ENCODE peak calls at places on chromosomes 11 and 22, in four cellular contexts. P is HepG2, S is H1, H is GM12878. N is an unnamed sample.

GRCh38 chr22:30422481-30423295 is 2.9 kb upstream of the MTFP1 start:
- DNase-seq in S (peak; percentile 76), H (no peak), P (peak; percentile 81), N (peak; percentile 43)

GRCh38 chr11:15745266-15745665 is 611.1 kb downstream of the SOX6 start:
- DNase-seq in S (no peak), H (no peak), P (no peak), N (no peak)

GRCh38 chr11:57306156-57306876 is 18.4 kb downstream of the TNKS1BP1 start:
- DNase-seq in H (no peak), P (peak; percentile 68), S (no peak), N (no peak)

GRCh38 chr11:8658210-8658968 is 24.1 kb downstream of the TRIM66 start:
- DNase-seq in H (no peak), P (no peak), S (no peak), N (no peak)

GRCh38 chr11:61534025-61534900 is 25.7 kb downstream of the LRRC10B start:
- DNase-seq in S (no peak), P (no peak), H (no peak), N (no peak)

GRCh38 chr11:36775157-36775556 is 177.1 kb upstream of the RAG2 start:
- DNase-seq in P (no peak), S (no peak), H (no peak), N (no peak)

GRCh38 chr11:56876621-56877312 is 111.9 kb upstream of the OR5AK2 start:
- DNase-seq in S (no peak), H (no peak), P (no peak), N (no peak)

GRCh38 chr22:44682556-44683168 is 19.3 kb upstream of the PRR5 start:
- DNase-seq in S (no peak), P (no peak), H (no peak), N (no peak)

GRCh38 chr22:28985581-28986290 is 75.9 kb downstream of the C22orf31 start:
- DNase-seq in H (no peak), S (no peak), P (no peak), N (no peak)

GRCh38 chr11:18064450-18065048 is 18.5 kb upstream of the TPH1 start:
- DNase-seq in S (no peak), H (no peak), P (no peak), N (no peak)

GRCh38 chr22:42878561-42879305 is 21.7 kb upstream of the ARFGAP3 start:
- DNase-seq in S (no peak), P (no peak), H (no peak), N (no peak)

GRCh38 chr11:14095882-14096281 is 133.4 kb downstream of the SPON1 start:
- DNase-seq in S (no peak), P (no peak), H (no peak), N (no peak)

GRCh38 chr22:50696251-50696798 is 23.7 kb downstream of the SHANK3 start:
- DNase-seq in H (no peak), P (no peak), S (no peak), N (no peak)

GRCh38 chr11:128026596-128026995 is 560.8 kb downstream of the ETS1 start:
- DNase-seq in S (no peak), H (no peak), P (no peak), N (no peak)

GRCh38 chr11:2267871-2268825 is 2.2 kb downstream of the ASCL2 start:
- DNase-seq in S (no peak), H (no peak), P (no peak), N (no peak)

GRCh38 chr11:33135216-33135615 is 26.1 kb downstream of the CSTF3 start:
- DNase-seq in P (no peak), H (no peak), S (no peak), N (no peak)

GRCh38 chr11:70082829-70083228 is 4.7 kb downstream of the ANO1 start:
- DNase-seq in P (no peak), S (no peak), H (no peak), N (no peak)

GRCh38 chr11:124977006-124977405 is 23.0 kb downstream of the CCDC15 start:
- DNase-seq in H (no peak), P (no peak), S (no peak), N (no peak)

GRCh38 chr11:2559527-2560311 is 114.9 kb downstream of the KCNQ1 start:
- DNase-seq in P (no peak), S (no peak), H (no peak), N (no peak)

GRCh38 chr11:62574363-62575057 is 819 bp upstream of the EEF1G start:
- DNase-seq in P (no peak), H (no peak), S (no peak), N (no peak)

GRCh38 chr22:44191036-44191454 is 10.3 kb downstream of the PARVG start:
- DNase-seq in H (no peak), P (no peak), S (no peak), N (no peak)

GRCh38 chr11:22711212-22711770 is 44.9 kb downstream of the GAS2 start:
- DNase-seq in P (no peak), S (no peak), H (no peak), N (no peak)

GRCh38 chr11:2892215-2893020 is 6.8 kb upstream of the CDKN1C start:
- DNase-seq in S (peak; percentile 91), P (no peak), H (no peak), N (no peak)

GRCh38 chr22:27576815-27577564 is 224.6 kb downstream of the MN1 start:
- DNase-seq in S (no peak), P (no peak), H (no peak), N (no peak)

GRCh38 chr11:2166091-2166851 is 5.3 kb upstream of the INS start:
- DNase-seq in P (no peak), S (peak; percentile 90), H (no peak), N (no peak)

GRCh38 chr11:106133529-106133928 is 56.1 kb downstream of the AASDHPPT start:
- DNase-seq in H (no peak), S (no peak), P (no peak), N (no peak)

GRCh38 chr22:43878831-43879550 is 12.8 kb downstream of the PNPLA5 start:
- DNase-seq in H (no peak), S (no peak), P (no peak), N (no peak)

GRCh38 chr22:44557064-44557748 is 59.2 kb upstream of the RTL6 start:
- DNase-seq in P (no peak), H (no peak), S (no peak), N (no peak)

GRCh38 chr22:19002684-19003038 is 66.6 kb upstream of the PRODH start:
- DNase-seq in H (no peak), S (no peak), P (no peak), N (no peak)

GRCh38 chr22:23769321-23769965 is 1.7 kb upstream of the CHCHD10 start:
- DNase-seq in H (no peak), P (no peak), S (no peak), N (no peak)

GRCh38 chr22:23774922-23775436 is 2.3 kb downstream of the MMP11 start:
- DNase-seq in P (no peak), S (no peak), H (no peak), N (no peak)

GRCh38 chr22:23773247-23774113 is 831 bp downstream of the MMP11 start:
- DNase-seq in H (no peak), S (no peak), P (no peak), N (no peak)

GRCh38 chr22:23774114-23774921 is 1.7 kb downstream of the MMP11 start:
- DNase-seq in S (no peak), P (peak; percentile 85), H (no peak), N (no peak)

DNA sequence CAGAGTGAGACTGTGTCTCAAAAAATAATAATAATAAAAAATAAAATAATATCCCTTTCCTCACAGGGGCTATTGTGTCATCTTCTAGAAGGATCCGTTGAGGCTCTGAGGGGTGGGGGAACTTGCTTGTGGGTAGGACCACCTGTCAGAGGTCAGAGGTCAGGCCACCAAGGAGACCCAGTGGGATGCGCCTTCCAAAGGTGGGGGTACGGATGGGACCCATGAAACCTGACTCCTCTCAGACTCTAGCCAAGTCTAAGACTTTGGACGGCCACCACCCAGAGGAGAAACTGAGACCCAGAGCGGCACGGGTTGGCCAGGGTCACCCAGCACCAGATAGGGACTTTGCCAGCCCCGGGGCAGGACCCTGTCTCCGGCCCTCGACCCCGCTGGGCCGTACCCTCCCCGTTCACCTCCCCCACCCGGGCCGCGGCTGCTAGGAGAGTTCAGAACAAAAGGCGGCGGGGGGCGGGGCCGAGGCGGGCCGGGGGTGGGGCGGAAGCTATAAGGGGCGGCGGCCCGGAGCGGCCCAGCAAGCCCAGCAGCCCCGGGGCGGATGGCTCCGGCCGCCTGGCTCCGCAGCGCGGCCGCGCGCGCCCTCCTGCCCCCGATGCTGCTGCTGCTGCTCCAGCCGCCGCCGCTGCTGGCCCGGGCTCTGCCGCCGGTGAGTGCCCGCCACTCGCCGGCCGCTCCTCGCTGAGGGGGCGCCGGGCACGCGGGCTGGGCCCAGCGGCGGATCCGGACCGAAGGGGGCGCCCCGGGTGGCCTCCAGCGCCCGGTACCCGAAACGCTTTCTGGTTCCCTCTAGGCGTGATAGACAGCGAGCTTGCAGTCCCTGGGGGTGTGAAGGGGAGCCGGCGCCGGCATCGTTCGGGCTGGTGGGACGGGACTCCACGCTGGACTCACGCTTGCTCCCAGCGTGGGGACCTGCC is at the start of gene MMP11:
- DNase-seq in S (peak; percentile 81), H (no peak), P (no peak), N (no peak)
- TF ChIP-seq SUZ12 in S (no peak), H (no peak), P (no peak), N (no peak)

DNA sequence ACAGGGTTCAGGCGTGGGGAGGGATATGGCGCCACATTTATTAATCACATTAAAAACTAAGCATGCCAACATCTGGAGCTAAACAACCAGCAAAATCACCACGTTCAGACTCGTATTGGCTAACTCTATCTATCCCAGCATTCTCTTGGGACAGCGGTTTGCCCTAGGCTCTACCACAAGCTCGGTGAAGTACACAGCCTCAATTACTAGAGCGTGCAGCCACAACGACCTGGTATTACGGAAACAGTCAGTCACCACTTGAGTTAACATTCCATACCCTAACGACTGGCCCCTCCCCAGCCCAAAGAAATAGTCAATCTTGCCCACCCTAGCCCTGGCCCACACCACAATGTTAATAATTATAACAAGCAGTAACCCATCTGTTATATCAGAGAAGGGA is 32.1 kb downstream of the APOL5 start:
- DNase-seq in P (no peak), H (peak; percentile 79), S (no peak), N (no peak)
- H3K4me1 ChIP-seq in P (peaks cover 5% of the 10 kb centered on the region), H (peaks cover 11% of the 10 kb centered on the region), S (peaks cover 20% of the 10 kb centered on the region), N (no peaks in the 10 kb centered on the region)

GRCh38 chr22:46045459-46046298 is 68.7 kb upstream of the WNT7B start:
- DNase-seq in S (no peak), P (no peak), H (no peak), N (no peak)

GRCh38 chr22:46043816-46044717 is 67.1 kb upstream of the WNT7B start:
- DNase-seq in P (no peak), S (peak; percentile 64), H (no peak), N (no peak)

GRCh38 chr22:46046299-46046685 is 69.3 kb upstream of the WNT7B start:
- DNase-seq in P (no peak), S (no peak), H (no peak), N (no peak)

GRCh38 chr22:46043339-46043738 is 66.4 kb upstream of the WNT7B start:
- DNase-seq in H (no peak), P (no peak), S (no peak), N (no peak)

GRCh38 chr22:46044718-46045458 is 67.9 kb upstream of the WNT7B start:
- DNase-seq in P (no peak), H (no peak), S (peak; percentile 66), N (no peak)
- H3K4me3 ChIP-seq in P (peak overlapping the region; percentile 3), H (peak overlapping the region; percentile 54), S (peak overlapping the region; percentile 53), N (peak overlapping the region; percentile 32)

GRCh38 chr22:25062378-25063095 is 110.0 kb downstream of the KIAA1671 start:
- DNase-seq in S (no peak), H (no peak), P (no peak), N (no peak)
- TF ChIP-seq SUZ12 in S (no peak), H (no peak), P (no peak), N (no peak)